ENCODE peak calls at places on chromosomes 11 and 22, in eight cellular contexts. U, D, A, J, R, S, C and T are unnamed samples. For H3K4me1, the result is how much of the 10 kb centered on the place peaks cover.

GRCh38 chr11:70885721-70886305 is 366.6 kb downstream of the SHANK2 start:
- DNase-seq in U (no peak), D (no peak), A (no peak), J (no peak), R (no peak), S (no peak), C (no peak), T (no peak)

GRCh38 chr11:28760676-28761390 is 652.6 kb downstream of the METTL15 start:
- DNase-seq in U (no peak), D (no peak), A (no peak), J (no peak), R (no peak), S (no peak), C (no peak), T (no peak)

GRCh38 chr11:72705442-72706365 is 31.5 kb upstream of the PDE2A start:
- DNase-seq in U (peak), D (no peak), A (no peak), J (no peak), R (no peak), S (no peak), C (peak), T (no peak)

GRCh38 chr11:124861670-124862069 is 3.6 kb upstream of the ROBO3 start:
- DNase-seq in U (no peak), D (no peak), A (no peak), J (no peak), R (no peak), S (no peak), C (no peak), T (peak)

GRCh38 chr11:73996161-73996747 is 12.6 kb downstream of the UCP3 start:
- DNase-seq in U (no peak), D (no peak), A (peak), J (no peak), R (no peak), S (no peak), C (no peak), T (no peak)

GRCh38 chr22:33000342-33001280 is 57.6 kb downstream of the SYN3 start:
- DNase-seq in U (peak), D (peak), A (peak), J (peak), R (peak), S (peak), C (peak), T (peak)

GRCh38 chr22:40628354-40629042 is 8.0 kb downstream of the MRTFA start:
- DNase-seq in U (no peak), D (no peak), A (no peak), J (no peak), R (no peak), S (no peak), C (no peak), T (peak)

GRCh38 chr22:43345356-43345755 is 2.2 kb upstream of the SCUBE1 start:
- DNase-seq in U (no peak), D (no peak), A (no peak), J (no peak), R (no peak), S (no peak), C (no peak), T (no peak)

GRCh38 chr22:25774575-25775026 is 32.6 kb downstream of the MYO18B start:
- DNase-seq in U (peak), D (no peak), A (no peak), J (no peak), R (no peak), S (no peak), C (peak), T (no peak)

GRCh38 chr11:1298695-1299492 is 10.5 kb downstream of the TOLLIP start:
- DNase-seq in U (peak), D (peak), A (peak), J (peak), R (peak), S (peak), C (peak), T (peak)

GRCh38 chr22:19987394-19988306 is 29.0 kb downstream of the ARVCF start:
- DNase-seq in U (no peak), D (no peak), A (peak), J (peak), R (no peak), S (no peak), C (no peak), T (no peak)
- H3K4me1 ChIP-seq in U (under half), D (under half), A (under half), J (half or more), R (under half), S (under half), C (under half), T (under half)

GRCh38 chr22:20128902-20129746 is 2.5 kb upstream of the ZDHHC8 start:
- DNase-seq in U (peak), D (no peak), A (no peak), J (peak), R (no peak), S (peak), C (peak), T (no peak)

GRCh38 chr22:20127869-20128618 is 3.6 kb upstream of the ZDHHC8 start:
- DNase-seq in U (no peak), D (no peak), A (no peak), J (peak), R (no peak), S (no peak), C (no peak), T (no peak)

GRCh38 chr22:20128619-20128901 is 3.0 kb upstream of the ZDHHC8 start:
- DNase-seq in U (no peak), D (no peak), A (no peak), J (no peak), R (no peak), S (no peak), C (no peak), T (no peak)

GRCh38 chr22:20126284-20127029 is 5.1 kb upstream of the ZDHHC8 start:
- DNase-seq in U (no peak), D (no peak), A (no peak), J (no peak), R (no peak), S (no peak), C (no peak), T (no peak)

DNA sequence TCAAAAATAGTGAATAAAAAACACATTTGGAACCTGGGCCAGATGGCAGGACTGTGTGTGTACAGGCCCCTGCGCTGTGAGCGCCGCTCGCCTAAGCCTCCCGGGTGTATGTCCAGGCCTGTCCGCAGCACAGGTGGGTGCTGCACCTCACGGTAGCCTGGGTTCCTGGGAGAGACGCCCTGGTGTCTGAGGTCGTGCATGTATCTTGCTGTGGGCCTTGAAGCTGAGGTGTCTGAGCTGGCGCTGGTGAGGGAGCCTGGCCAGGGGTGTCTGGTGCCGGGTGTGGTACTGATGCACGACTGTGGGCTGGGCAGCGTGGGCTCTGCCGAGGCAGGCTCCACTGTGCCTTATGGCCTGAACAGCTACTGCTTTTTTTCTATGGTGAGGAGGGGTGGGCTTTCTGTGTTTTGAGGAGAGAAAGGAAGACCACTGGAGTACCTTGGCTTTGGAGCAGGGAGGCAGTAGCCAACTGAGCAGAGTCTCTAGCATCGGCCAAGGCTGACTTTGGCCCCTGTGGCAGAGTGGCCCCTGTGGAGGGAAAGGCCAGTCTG is 4.2 kb upstream of the ZDHHC8 start:
- DNase-seq in U (no peak), D (no peak), A (no peak), J (no peak), R (no peak), S (no peak), C (no peak), T (no peak)
- H3K4me1 ChIP-seq in U (under half), D (under half), A (under half), J (half or more), R (under half), S (under half), C (under half), T (under half)

DNA sequence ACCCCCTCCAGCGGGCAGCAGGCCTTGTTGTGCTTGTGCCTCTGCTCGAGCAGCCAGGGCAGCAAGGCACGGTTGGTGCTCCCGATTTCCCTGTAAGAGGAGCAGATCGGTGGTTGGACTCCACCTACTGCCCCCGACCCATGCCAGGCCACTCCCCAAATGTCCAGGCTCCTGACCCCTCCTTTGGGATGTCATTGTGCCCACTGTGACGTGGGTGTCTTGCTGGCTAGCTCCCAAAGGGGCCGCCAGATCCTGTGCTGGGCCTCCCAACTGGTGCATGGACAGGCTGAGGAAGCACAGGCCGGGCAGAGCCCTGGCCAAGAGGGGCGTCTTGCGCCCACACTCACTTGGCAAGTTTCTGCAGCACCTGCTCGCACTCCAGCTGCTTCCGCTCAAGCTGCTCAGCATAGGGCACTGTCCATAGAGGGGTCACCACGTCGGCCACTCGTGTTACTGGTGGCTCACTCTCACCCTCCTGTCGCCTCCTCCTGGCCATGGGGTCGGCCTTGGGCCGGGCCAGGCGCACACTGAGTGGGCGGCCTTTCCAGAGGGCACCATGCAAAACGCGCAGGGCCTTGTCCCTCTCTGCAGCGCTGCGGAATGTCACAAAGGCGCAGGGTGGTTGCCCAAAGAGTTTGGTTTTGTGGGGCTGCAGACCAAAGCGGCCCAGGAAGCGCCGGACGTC is at the start of gene RANBP1:
- DNase-seq in U (peak), D (no peak), A (peak), J (peak), R (no peak), S (no peak), C (no peak), T (peak)
- H3K4me1 ChIP-seq in U (under half), D (under half), A (under half), J (half or more), R (under half), S (under half), C (under half), T (under half)

GRCh38 chr22:17916226-17916889 is 108.0 kb downstream of the MICAL3 start:
- DNase-seq in U (no peak), D (no peak), A (no peak), J (peak), R (no peak), S (no peak), C (no peak), T (no peak)
- H3K4me1 ChIP-seq in U (under half), D (under half), A (under half), J (half or more), R (under half), S (under half), C (under half), T (under half)

GRCh38 chr22:38735465-38736256 is 20.1 kb downstream of the SUN2 start:
- DNase-seq in U (no peak), D (no peak), A (peak), J (no peak), R (no peak), S (peak), C (no peak), T (no peak)

GRCh38 chr22:38737302-38738060 is 18.3 kb downstream of the SUN2 start:
- DNase-seq in U (no peak), D (no peak), A (peak), J (no peak), R (no peak), S (no peak), C (no peak), T (no peak)

GRCh38 chr22:38735126-38735464 is 20.7 kb downstream of the SUN2 start:
- DNase-seq in U (no peak), D (no peak), A (peak), J (no peak), R (no peak), S (no peak), C (no peak), T (no peak)

GRCh38 chr22:38734203-38735100 is 21.3 kb downstream of the SUN2 start:
- DNase-seq in U (no peak), D (peak), A (peak), J (no peak), R (no peak), S (no peak), C (no peak), T (peak)

DNA sequence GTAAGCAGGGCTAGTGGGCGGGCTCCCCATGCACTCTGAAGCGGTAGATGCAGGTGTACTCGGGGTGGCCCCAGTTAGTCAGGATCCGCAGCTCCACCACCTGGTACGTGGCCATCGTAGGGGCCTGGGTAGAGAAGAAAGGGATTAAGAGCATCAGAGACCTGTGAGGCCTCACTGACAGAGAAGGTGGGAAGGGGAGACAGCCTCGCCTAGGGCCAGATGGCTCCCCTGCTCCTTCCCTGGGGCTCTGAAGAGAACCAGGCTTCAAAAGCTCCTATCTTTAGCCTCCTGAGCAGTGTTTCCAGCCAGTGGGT is 19.6 kb downstream of the SUN2 start:
- DNase-seq in U (no peak), D (no peak), A (peak), J (no peak), R (no peak), S (no peak), C (no peak), T (no peak)
- H3K4me1 ChIP-seq in U (under half), D (under half), A (under half), J (under half), R (under half), S (under half), C (under half), T (under half)